ENCODE peak calls at places on chromosomes 11 and 22, in seven cellular contexts. L, M, W, S, Z, G and U are unnamed samples. For H3K27me3, the result is how much of the 10 kb centered on the place peaks cover.

GRCh38 chr11:72236083-72236697 is 7.8 kb downstream of the PHOX2A start:
- DNase-seq in L (no peak), M (no peak), W (no peak), S (no peak), Z (peak), G (no peak), U (no peak)

GRCh38 chr11:34890812-34891211 is 25.4 kb downstream of the APIP start:
- DNase-seq in L (peak), M (no peak), W (no peak), S (no peak), Z (no peak), G (no peak), U (no peak)

GRCh38 chr11:44178381-44178780 is 82.9 kb downstream of the EXT2 start:
- DNase-seq in L (no peak), M (no peak), W (no peak), S (no peak), Z (no peak), G (no peak), U (no peak)

GRCh38 chr11:102840018-102840417 is 3.4 kb downstream of the MMP3 start:
- DNase-seq in L (no peak), M (no peak), W (no peak), S (no peak), Z (no peak), G (no peak), U (no peak)

GRCh38 chr11:91104237-91104636 is 881.4 kb upstream of the CHORDC1 start:
- DNase-seq in L (no peak), M (no peak), W (no peak), S (no peak), Z (no peak), G (no peak), U (no peak)

GRCh38 chr11:57458410-57459111 is 1.8 kb upstream of the RTN4RL2 start:
- DNase-seq in L (no peak), M (peak), W (peak), S (no peak), Z (no peak), G (no peak), U (peak)

GRCh38 chr11:59175104-59175503 is 3.2 kb downstream of the DTX4 start:
- DNase-seq in L (no peak), M (no peak), W (no peak), S (no peak), Z (no peak), G (no peak), U (no peak)

GRCh38 chr11:59669611-59670009 is 773 bp upstream of the PATL1 start:
- DNase-seq in L (no peak), M (peak), W (peak), S (no peak), Z (peak), G (peak), U (peak)

GRCh38 chr11:70070736-70071135 is 7.4 kb upstream of the ANO1 start:
- DNase-seq in L (no peak), M (peak), W (no peak), S (no peak), Z (peak), G (no peak), U (peak)

GRCh38 chr11:122307480-122308085 is 191.6 kb upstream of the BLID start:
- DNase-seq in L (no peak), M (no peak), W (no peak), S (no peak), Z (no peak), G (no peak), U (no peak)
- H3K27me3 ChIP-seq in L (under half), M (under half), W (under half), S (under half), Z (under half), G (under half), U (under half)

GRCh38 chr11:119721129-119722120 is 7.6 kb downstream of the NECTIN1 start:
- DNase-seq in L (no peak), M (no peak), W (no peak), S (no peak), Z (no peak), G (no peak), U (no peak)
- TF ChIP-seq CTCF in L (peak), M (no peak), W (peak), S (peak), Z (peak), G (peak), U (peak)

DNA sequence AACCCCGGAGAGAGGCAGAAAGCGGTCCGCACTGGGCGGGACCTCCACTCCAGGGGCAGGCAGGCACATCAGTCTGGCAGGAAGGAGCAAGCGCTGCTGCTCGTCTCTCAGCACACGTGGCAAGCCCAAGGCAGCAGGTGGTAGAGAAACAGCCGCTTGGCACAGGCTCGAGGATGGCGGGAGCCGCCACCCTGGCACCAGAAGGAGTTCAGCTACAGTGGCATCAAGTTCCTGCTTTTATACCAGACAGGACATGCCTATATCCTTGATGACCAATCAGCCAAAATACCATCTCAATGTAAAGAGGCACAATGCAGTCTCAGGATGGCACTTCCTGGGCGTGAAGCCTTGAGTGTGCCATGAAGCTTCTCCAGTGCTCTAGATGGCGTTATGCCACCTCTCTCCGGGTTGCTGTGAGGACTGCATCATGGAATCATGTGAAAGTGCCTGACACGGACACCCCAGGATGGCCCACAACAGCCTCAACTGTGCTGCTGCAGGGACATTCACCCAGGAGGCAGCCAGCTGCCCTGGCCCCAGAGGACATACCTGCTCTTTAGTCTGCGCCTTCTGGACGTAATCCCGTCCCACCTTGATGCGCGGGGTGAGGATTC is 64.8 kb downstream of the APOL1 start:
- DNase-seq in L (no peak), M (no peak), W (no peak), S (no peak), Z (no peak), G (no peak), U (no peak)
- TF ChIP-seq POLR2AphosphoS5 in L (no peak), M (no peak), W (no peak), S (no peak), Z (peak), G (no peak), U (peak)

GRCh38 chr11:128927683-128928336 is 14.9 kb downstream of the TP53AIP1 start:
- DNase-seq in L (no peak), M (no peak), W (no peak), S (no peak), Z (no peak), G (no peak), U (peak)
- H3K27me3 ChIP-seq in L (under half), M (under half), W (under half), S (under half), Z (under half), G (under half), U (under half)

GRCh38 chr11:124195419-124195734 is 12.2 kb downstream of the OR10D3 start:
- DNase-seq in L (no peak), M (no peak), W (no peak), S (no peak), Z (no peak), G (no peak), U (no peak)

GRCh38 chr11:124194283-124194682 is 11.1 kb downstream of the OR10D3 start:
- DNase-seq in L (no peak), M (no peak), W (no peak), S (no peak), Z (no peak), G (no peak), U (no peak)

GRCh38 chr11:124197999-124198398 is 14.9 kb downstream of the OR10D3 start:
- DNase-seq in L (no peak), M (no peak), W (no peak), S (no peak), Z (no peak), G (no peak), U (no peak)

GRCh38 chr11:124193221-124193945 is 10.2 kb downstream of the OR10D3 start:
- DNase-seq in L (no peak), M (no peak), W (no peak), S (no peak), Z (no peak), G (no peak), U (no peak)

GRCh38 chr11:124194696-124195418 is 11.7 kb downstream of the OR10D3 start:
- DNase-seq in L (peak), M (peak), W (peak), S (peak), Z (no peak), G (no peak), U (no peak)
- TF ChIP-seq CTCF in L (peak), M (peak), W (peak), S (peak), Z (no peak), G (peak), U (peak)

GRCh38 chr11:128908391-128909246 is 17.5 kb downstream of the KCNJ5 start:
- DNase-seq in L (peak), M (peak), W (peak), S (no peak), Z (peak), G (peak), U (no peak)

GRCh38 chr11:128911239-128911638 is 20.1 kb downstream of the KCNJ5 start:
- DNase-seq in L (no peak), M (no peak), W (no peak), S (no peak), Z (no peak), G (no peak), U (no peak)

GRCh38 chr11:128910583-128910982 is 19.4 kb downstream of the KCNJ5 start:
- DNase-seq in L (no peak), M (no peak), W (no peak), S (no peak), Z (no peak), G (no peak), U (no peak)

GRCh38 chr11:128911701-128912100 is 20.5 kb downstream of the KCNJ5 start:
- DNase-seq in L (no peak), M (no peak), W (no peak), S (no peak), Z (no peak), G (no peak), U (no peak)

DNA sequence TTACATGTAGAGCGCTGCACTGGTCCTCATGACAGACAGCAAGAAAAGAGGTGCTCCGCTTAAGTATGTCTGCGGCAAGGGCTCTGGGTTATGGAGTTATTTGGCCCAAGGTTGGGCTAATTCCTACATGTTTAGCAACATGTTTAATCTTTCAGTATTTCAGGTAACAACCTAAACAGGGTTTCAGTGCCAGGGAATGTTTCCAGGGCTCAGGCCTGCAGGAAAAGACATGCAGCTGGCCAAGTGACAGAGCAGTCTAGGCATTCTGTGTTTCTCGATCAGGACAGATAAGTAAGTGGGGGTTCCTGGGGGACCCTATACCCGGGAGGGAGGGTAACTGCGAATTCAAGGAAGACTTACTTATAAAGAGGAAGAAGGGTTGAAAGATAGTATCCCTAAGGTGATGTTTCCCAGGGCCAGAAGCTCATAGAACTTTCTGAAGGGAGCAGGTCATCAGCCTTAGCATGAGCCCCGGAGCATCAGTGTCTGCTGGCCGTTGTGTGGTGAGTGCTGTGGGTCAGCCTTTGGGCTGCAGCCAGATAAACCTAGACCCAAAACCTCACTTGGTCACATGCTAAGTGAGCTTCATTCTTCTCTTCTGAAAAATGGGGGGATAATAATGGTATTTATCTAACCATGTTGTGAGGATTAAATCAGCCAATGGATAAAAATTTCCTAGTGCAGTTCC is 18.4 kb downstream of the KCNJ5 start:
- DNase-seq in L (no peak), M (no peak), W (no peak), S (no peak), Z (no peak), G (no peak), U (no peak)
- TF ChIP-seq POLR2AphosphoS5 in L (no peak), M (no peak), W (no peak), S (no peak), Z (no peak), G (no peak), U (no peak)

GRCh38 chr11:61711493-61711892 is 31.3 kb downstream of the DAGLA start:
- DNase-seq in L (no peak), M (no peak), W (no peak), S (no peak), Z (no peak), G (no peak), U (no peak)

GRCh38 chr11:61709110-61709509 is 28.9 kb downstream of the DAGLA start:
- DNase-seq in L (no peak), M (no peak), W (no peak), S (no peak), Z (no peak), G (no peak), U (no peak)

GRCh38 chr11:61707574-61707973 is 27.4 kb downstream of the DAGLA start:
- DNase-seq in L (no peak), M (peak), W (peak), S (no peak), Z (no peak), G (no peak), U (no peak)

GRCh38 chr11:61711037-61711436 is 30.8 kb downstream of the DAGLA start:
- DNase-seq in L (no peak), M (no peak), W (no peak), S (no peak), Z (no peak), G (no peak), U (no peak)

DNA sequence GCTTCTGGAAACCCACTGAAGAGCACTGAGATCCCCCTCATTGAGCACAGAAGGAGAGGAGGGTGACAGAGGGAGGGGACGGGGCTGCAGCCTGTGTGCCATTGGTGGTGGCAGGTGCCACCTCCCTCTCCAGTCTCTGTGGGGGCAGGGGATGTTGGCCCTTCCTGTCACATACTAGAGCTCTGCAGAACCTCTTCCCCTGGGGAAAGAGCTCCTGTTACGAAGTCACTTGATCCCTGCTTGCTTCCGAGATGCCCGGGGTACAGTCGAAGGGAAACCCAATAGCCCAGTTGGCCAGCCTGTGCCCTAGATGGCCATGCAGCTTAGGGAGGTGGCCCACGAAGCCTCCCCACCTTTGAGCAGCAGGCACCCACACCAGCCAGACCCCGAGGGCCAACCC is 29.4 kb downstream of the DAGLA start:
- DNase-seq in L (no peak), M (no peak), W (no peak), S (no peak), Z (no peak), G (no peak), U (no peak)
- H3K27me3 ChIP-seq in L (under half), M (under half), W (under half), S (under half), Z (under half), G (under half), U (under half)

GRCh38 chr11:17574799-17575144 is 27.7 kb downstream of the OTOG start:
- DNase-seq in L (no peak), M (no peak), W (no peak), S (no peak), Z (no peak), G (no peak), U (no peak)
- TF ChIP-seq CTCF in L (no peak), M (no peak), W (no peak), S (no peak), Z (no peak), G (no peak), U (no peak)